ENCODE peak calls at places on chromosome 13, in five cellular contexts. One of them, this sample, is unnamed.

GRCh38 chr13:107119989-107120881 is 552.3 kb upstream of the ARGLU1 start:
- DNase-seq in body of pancreas: no peak
- DNase-seq in MCF 10A: no peak
- DNase-seq in activated CD4-positive, alpha-beta T cell treated with anti-CD3 and anti-CD28 coated beads for 48 hours: no peak
- DNase-seq in CD8-positive, alpha-beta memory T cell: no peak
- DNase-seq in this sample: no peak

GRCh38 chr13:100989424-100989823 is 314.8 kb upstream of the TMTC4 start:
- DNase-seq in activated CD4-positive, alpha-beta T cell treated with anti-CD3 and anti-CD28 coated beads for 48 hours: no peak
- DNase-seq in body of pancreas: no peak
- DNase-seq in MCF 10A: no peak
- DNase-seq in CD8-positive, alpha-beta memory T cell: no peak
- DNase-seq in this sample: no peak

GRCh38 chr13:70339738-70340137 is 231.5 kb upstream of the KLHL1 start:
- DNase-seq in body of pancreas: peak; percentile 54
- DNase-seq in activated CD4-positive, alpha-beta T cell treated with anti-CD3 and anti-CD28 coated beads for 48 hours: no peak
- DNase-seq in MCF 10A: peak; percentile 52
- DNase-seq in CD8-positive, alpha-beta memory T cell: no peak
- DNase-seq in this sample: no peak

GRCh38 chr13:100208596-100208995 is 119.7 kb downstream of the PCCA start:
- DNase-seq in activated CD4-positive, alpha-beta T cell treated with anti-CD3 and anti-CD28 coated beads for 48 hours: no peak
- DNase-seq in CD8-positive, alpha-beta memory T cell: no peak
- DNase-seq in body of pancreas: no peak
- DNase-seq in MCF 10A: no peak
- DNase-seq in this sample: no peak

GRCh38 chr13:33262069-33262487 is 23.5 kb downstream of the STARD13 start:
- DNase-seq in CD8-positive, alpha-beta memory T cell: no peak
- DNase-seq in MCF 10A: peak; percentile 85
- DNase-seq in activated CD4-positive, alpha-beta T cell treated with anti-CD3 and anti-CD28 coated beads for 48 hours: no peak
- DNase-seq in body of pancreas: no peak
- DNase-seq in this sample: no peak

GRCh38 chr13:110495881-110496280 is 65.6 kb downstream of the RAB20 start:
- DNase-seq in CD8-positive, alpha-beta memory T cell: no peak
- DNase-seq in body of pancreas: no peak
- DNase-seq in MCF 10A: no peak
- DNase-seq in activated CD4-positive, alpha-beta T cell treated with anti-CD3 and anti-CD28 coated beads for 48 hours: no peak
- DNase-seq in this sample: no peak

GRCh38 chr13:51733656-51734334 is 70.2 kb downstream of the DHRS12 start:
- DNase-seq in CD8-positive, alpha-beta memory T cell: no peak
- DNase-seq in body of pancreas: peak; percentile 45
- DNase-seq in MCF 10A: peak; percentile 55
- DNase-seq in activated CD4-positive, alpha-beta T cell treated with anti-CD3 and anti-CD28 coated beads for 48 hours: no peak
- DNase-seq in this sample: no peak

GRCh38 chr13:113736258-113736731 is 22.7 kb upstream of the TMEM255B start:
- DNase-seq in activated CD4-positive, alpha-beta T cell treated with anti-CD3 and anti-CD28 coated beads for 48 hours: no peak
- DNase-seq in body of pancreas: no peak
- DNase-seq in MCF 10A: no peak
- DNase-seq in CD8-positive, alpha-beta memory T cell: no peak
- DNase-seq in this sample: no peak

GRCh38 chr13:40292536-40292935 is 373.9 kb downstream of the FOXO1 start:
- DNase-seq in body of pancreas: no peak
- DNase-seq in CD8-positive, alpha-beta memory T cell: no peak
- DNase-seq in activated CD4-positive, alpha-beta T cell treated with anti-CD3 and anti-CD28 coated beads for 48 hours: no peak
- DNase-seq in MCF 10A: no peak
- DNase-seq in this sample: no peak

GRCh38 chr13:109737606-109738005 is 48.8 kb downstream of the IRS2 start:
- DNase-seq in body of pancreas: no peak
- DNase-seq in activated CD4-positive, alpha-beta T cell treated with anti-CD3 and anti-CD28 coated beads for 48 hours: peak; percentile 69
- DNase-seq in CD8-positive, alpha-beta memory T cell: no peak
- DNase-seq in MCF 10A: peak; percentile 12
- DNase-seq in this sample: no peak

GRCh38 chr13:83508905-83509304 is 373.4 kb downstream of the SLITRK1 start:
- DNase-seq in body of pancreas: no peak
- DNase-seq in activated CD4-positive, alpha-beta T cell treated with anti-CD3 and anti-CD28 coated beads for 48 hours: no peak
- DNase-seq in MCF 10A: no peak
- DNase-seq in CD8-positive, alpha-beta memory T cell: no peak
- DNase-seq in this sample: no peak

GRCh38 chr13:77786888-77787287 is 89.4 kb downstream of the SLAIN1 start:
- DNase-seq in MCF 10A: no peak
- DNase-seq in activated CD4-positive, alpha-beta T cell treated with anti-CD3 and anti-CD28 coated beads for 48 hours: no peak
- DNase-seq in CD8-positive, alpha-beta memory T cell: no peak
- DNase-seq in body of pancreas: no peak
- DNase-seq in this sample: no peak

GRCh38 chr13:34469212-34469983 is 472.7 kb upstream of the NBEA start:
- DNase-seq in MCF 10A: peak; percentile 53
- DNase-seq in CD8-positive, alpha-beta memory T cell: no peak
- DNase-seq in body of pancreas: no peak
- DNase-seq in activated CD4-positive, alpha-beta T cell treated with anti-CD3 and anti-CD28 coated beads for 48 hours: no peak
- DNase-seq in this sample: no peak

GRCh38 chr13:51721485-51721884 is 82.5 kb downstream of the DHRS12 start:
- DNase-seq in MCF 10A: no peak
- DNase-seq in body of pancreas: peak; percentile 25
- DNase-seq in CD8-positive, alpha-beta memory T cell: no peak
- DNase-seq in activated CD4-positive, alpha-beta T cell treated with anti-CD3 and anti-CD28 coated beads for 48 hours: no peak
- DNase-seq in this sample: no peak

GRCh38 chr13:102187313-102187712 is 214.5 kb downstream of the FGF14 start:
- DNase-seq in CD8-positive, alpha-beta memory T cell: no peak
- DNase-seq in activated CD4-positive, alpha-beta T cell treated with anti-CD3 and anti-CD28 coated beads for 48 hours: no peak
- DNase-seq in MCF 10A: no peak
- DNase-seq in body of pancreas: no peak
- DNase-seq in this sample: no peak

GRCh38 chr13:71149498-71150363 is 717.3 kb downstream of the DACH1 start:
- DNase-seq in MCF 10A: no peak
- DNase-seq in body of pancreas: peak; percentile 83
- DNase-seq in activated CD4-positive, alpha-beta T cell treated with anti-CD3 and anti-CD28 coated beads for 48 hours: no peak
- DNase-seq in CD8-positive, alpha-beta memory T cell: no peak
- DNase-seq in this sample: no peak

GRCh38 chr13:79867248-79867647 is 386.3 kb downstream of the NDFIP2 start:
- DNase-seq in activated CD4-positive, alpha-beta T cell treated with anti-CD3 and anti-CD28 coated beads for 48 hours: no peak
- DNase-seq in MCF 10A: no peak
- DNase-seq in CD8-positive, alpha-beta memory T cell: no peak
- DNase-seq in body of pancreas: no peak
- DNase-seq in this sample: no peak

GRCh38 chr13:45951724-45952123 is 100.2 kb upstream of the SIAH3 start:
- DNase-seq in activated CD4-positive, alpha-beta T cell treated with anti-CD3 and anti-CD28 coated beads for 48 hours: no peak
- DNase-seq in body of pancreas: no peak
- DNase-seq in MCF 10A: no peak
- DNase-seq in CD8-positive, alpha-beta memory T cell: no peak
- DNase-seq in this sample: no peak

GRCh38 chr13:22278336-22278929 is 607.6 kb downstream of the FGF9 start:
- DNase-seq in body of pancreas: peak; percentile 80
- DNase-seq in activated CD4-positive, alpha-beta T cell treated with anti-CD3 and anti-CD28 coated beads for 48 hours: peak; percentile 75
- DNase-seq in MCF 10A: no peak
- DNase-seq in CD8-positive, alpha-beta memory T cell: peak; percentile 74
- DNase-seq in this sample: peak; percentile 64

GRCh38 chr13:79447741-79448140 is 33.2 kb upstream of the NDFIP2 start:
- DNase-seq in body of pancreas: no peak
- DNase-seq in activated CD4-positive, alpha-beta T cell treated with anti-CD3 and anti-CD28 coated beads for 48 hours: no peak
- DNase-seq in MCF 10A: no peak
- DNase-seq in CD8-positive, alpha-beta memory T cell: no peak
- DNase-seq in this sample: no peak

GRCh38 chr13:23945612-23946011 is 48.3 kb upstream of the C1QTNF9B start:
- DNase-seq in activated CD4-positive, alpha-beta T cell treated with anti-CD3 and anti-CD28 coated beads for 48 hours: no peak
- DNase-seq in MCF 10A: no peak
- DNase-seq in body of pancreas: no peak
- DNase-seq in CD8-positive, alpha-beta memory T cell: no peak
- DNase-seq in this sample: no peak

GRCh38 chr13:31675521-31675953 is 63.8 kb upstream of the RXFP2 start:
- DNase-seq in MCF 10A: peak; percentile 21
- DNase-seq in CD8-positive, alpha-beta memory T cell: no peak
- DNase-seq in activated CD4-positive, alpha-beta T cell treated with anti-CD3 and anti-CD28 coated beads for 48 hours: no peak
- DNase-seq in body of pancreas: no peak
- DNase-seq in this sample: no peak

GRCh38 chr13:99378985-99379734 is 72.0 kb upstream of the GPR183 start:
- DNase-seq in MCF 10A: no peak
- DNase-seq in activated CD4-positive, alpha-beta T cell treated with anti-CD3 and anti-CD28 coated beads for 48 hours: no peak
- DNase-seq in body of pancreas: no peak
- DNase-seq in CD8-positive, alpha-beta memory T cell: no peak
- DNase-seq in this sample: no peak

GRCh38 chr13:110266431-110266809 is 40.5 kb downstream of the COL4A1 start:
- DNase-seq in CD8-positive, alpha-beta memory T cell: no peak
- DNase-seq in MCF 10A: no peak
- DNase-seq in body of pancreas: no peak
- DNase-seq in activated CD4-positive, alpha-beta T cell treated with anti-CD3 and anti-CD28 coated beads for 48 hours: no peak
- DNase-seq in this sample: no peak

GRCh38 chr13:111139874-111140561 is 24.9 kb downstream of the ARHGEF7 start:
- DNase-seq in MCF 10A: no peak
- DNase-seq in CD8-positive, alpha-beta memory T cell: no peak
- DNase-seq in activated CD4-positive, alpha-beta T cell treated with anti-CD3 and anti-CD28 coated beads for 48 hours: no peak
- DNase-seq in body of pancreas: no peak
- DNase-seq in this sample: no peak

GRCh38 chr13:33934343-33934742 is 116.4 kb downstream of the RFC3 start:
- DNase-seq in MCF 10A: no peak
- DNase-seq in CD8-positive, alpha-beta memory T cell: no peak
- DNase-seq in activated CD4-positive, alpha-beta T cell treated with anti-CD3 and anti-CD28 coated beads for 48 hours: no peak
- DNase-seq in body of pancreas: no peak
- DNase-seq in this sample: no peak

GRCh38 chr13:98664047-98664446 is 87.1 kb upstream of the STK24 start:
- DNase-seq in CD8-positive, alpha-beta memory T cell: no peak
- DNase-seq in body of pancreas: no peak
- DNase-seq in activated CD4-positive, alpha-beta T cell treated with anti-CD3 and anti-CD28 coated beads for 48 hours: peak; percentile 81
- DNase-seq in MCF 10A: peak; percentile 91
- DNase-seq in this sample: no peak

GRCh38 chr13:42991892-42992584 is at the start of gene EPSTI1:
- DNase-seq in MCF 10A: no peak
- DNase-seq in activated CD4-positive, alpha-beta T cell treated with anti-CD3 and anti-CD28 coated beads for 48 hours: peak; percentile 83
- DNase-seq in CD8-positive, alpha-beta memory T cell: peak; percentile 84
- DNase-seq in body of pancreas: peak; percentile 66
- DNase-seq in this sample: peak; percentile 50

GRCh38 chr13:20721454-20722357 is 18.2 kb downstream of the IL17D start:
- DNase-seq in MCF 10A: peak; percentile 45
- DNase-seq in activated CD4-positive, alpha-beta T cell treated with anti-CD3 and anti-CD28 coated beads for 48 hours: peak; percentile 40
- DNase-seq in body of pancreas: peak; percentile 59
- DNase-seq in CD8-positive, alpha-beta memory T cell: no peak
- DNase-seq in this sample: no peak

GRCh38 chr13:95447766-95448165 is 104.8 kb upstream of the CLDN10 start:
- DNase-seq in MCF 10A: peak; percentile 11
- DNase-seq in activated CD4-positive, alpha-beta T cell treated with anti-CD3 and anti-CD28 coated beads for 48 hours: no peak
- DNase-seq in body of pancreas: no peak
- DNase-seq in CD8-positive, alpha-beta memory T cell: no peak
- DNase-seq in this sample: no peak

GRCh38 chr13:40490086-40490723 is 176.2 kb downstream of the FOXO1 start:
- DNase-seq in MCF 10A: peak; percentile 47
- DNase-seq in CD8-positive, alpha-beta memory T cell: peak; percentile 64
- DNase-seq in activated CD4-positive, alpha-beta T cell treated with anti-CD3 and anti-CD28 coated beads for 48 hours: peak; percentile 65
- DNase-seq in body of pancreas: peak; percentile 49
- DNase-seq in this sample: peak; percentile 36

GRCh38 chr13:69618838-69619237 is 488.8 kb upstream of the ATXN8OS start:
- DNase-seq in CD8-positive, alpha-beta memory T cell: no peak
- DNase-seq in MCF 10A: no peak
- DNase-seq in activated CD4-positive, alpha-beta T cell treated with anti-CD3 and anti-CD28 coated beads for 48 hours: no peak
- DNase-seq in body of pancreas: no peak
- DNase-seq in this sample: no peak

GRCh38 chr13:65149687-65150086 is 2080.4 kb downstream of the PCDH9 start:
- DNase-seq in activated CD4-positive, alpha-beta T cell treated with anti-CD3 and anti-CD28 coated beads for 48 hours: no peak
- DNase-seq in CD8-positive, alpha-beta memory T cell: no peak
- DNase-seq in MCF 10A: no peak
- DNase-seq in body of pancreas: no peak
- DNase-seq in this sample: no peak

This sample was measured in T-helper 9 cell.